ENCODE peak calls at places on chromosomes 6 and 20, in ten cellular contexts. One of them, this sample, is unnamed.

GRCh38 chr6:104957301-104958177 is 632 bp downstream of the LIN28B start:
- DNase-seq in dorsolateral prefrontal cortex: no peak
- DNase-seq in GM12865: no peak
- DNase-seq in ovary: no peak
- DNase-seq in sigmoid colon: no peak
- DNase-seq in endothelial cell: peak; percentile 45
- DNase-seq in GM13977: no peak
- DNase-seq in neural progenitor cell: peak; percentile 91
- DNase-seq in lung: no peak
- DNase-seq in tibial nerve: no peak
- DNase-seq in this sample: no peak

GRCh38 chr6:148887181-148887580 is 140.4 kb downstream of the UST start:
- DNase-seq in dorsolateral prefrontal cortex: no peak
- DNase-seq in GM12865: no peak
- DNase-seq in ovary: no peak
- DNase-seq in sigmoid colon: no peak
- DNase-seq in endothelial cell: no peak
- DNase-seq in GM13977: no peak
- DNase-seq in neural progenitor cell: peak; percentile 13
- DNase-seq in lung: no peak
- DNase-seq in tibial nerve: no peak
- DNase-seq in this sample: no peak

GRCh38 chr20:54290636-54291035 is 82.7 kb downstream of the PFDN4 start:
- DNase-seq in dorsolateral prefrontal cortex: no peak
- DNase-seq in GM12865: no peak
- DNase-seq in ovary: no peak
- DNase-seq in sigmoid colon: no peak
- DNase-seq in endothelial cell: no peak
- DNase-seq in GM13977: no peak
- DNase-seq in neural progenitor cell: no peak
- DNase-seq in lung: no peak
- DNase-seq in tibial nerve: no peak
- DNase-seq in this sample: no peak

GRCh38 chr20:20603339-20603990 is 109.0 kb downstream of the RALGAPA2 start:
- DNase-seq in dorsolateral prefrontal cortex: no peak
- DNase-seq in GM12865: peak; percentile 92
- DNase-seq in ovary: no peak
- DNase-seq in sigmoid colon: no peak
- DNase-seq in endothelial cell: no peak
- DNase-seq in GM13977: peak; percentile 79
- DNase-seq in neural progenitor cell: no peak
- DNase-seq in lung: no peak
- DNase-seq in tibial nerve: no peak
- DNase-seq in this sample: no peak

GRCh38 chr20:33159713-33160112 is 8.2 kb upstream of the BPIFA2 start:
- DNase-seq in dorsolateral prefrontal cortex: no peak
- DNase-seq in GM12865: no peak
- DNase-seq in ovary: no peak
- DNase-seq in sigmoid colon: no peak
- DNase-seq in endothelial cell: no peak
- DNase-seq in GM13977: no peak
- DNase-seq in neural progenitor cell: no peak
- DNase-seq in lung: no peak
- DNase-seq in tibial nerve: no peak
- DNase-seq in this sample: no peak

GRCh38 chr20:39810269-39810668 is 848.1 kb downstream of the DHX35 start:
- DNase-seq in dorsolateral prefrontal cortex: peak; percentile 17
- DNase-seq in GM12865: no peak
- DNase-seq in ovary: no peak
- DNase-seq in sigmoid colon: no peak
- DNase-seq in endothelial cell: no peak
- DNase-seq in GM13977: no peak
- DNase-seq in neural progenitor cell: no peak
- DNase-seq in lung: no peak
- DNase-seq in tibial nerve: no peak
- DNase-seq in this sample: no peak

GRCh38 chr6:153231048-153231635 is 100.1 kb upstream of the RGS17 start:
- DNase-seq in dorsolateral prefrontal cortex: peak; percentile 75
- DNase-seq in GM12865: peak; percentile 48
- DNase-seq in ovary: no peak
- DNase-seq in sigmoid colon: no peak
- DNase-seq in endothelial cell: peak; percentile 83
- DNase-seq in GM13977: peak; percentile 4
- DNase-seq in neural progenitor cell: peak; percentile 79
- DNase-seq in lung: peak; percentile 47
- DNase-seq in tibial nerve: peak; percentile 35
- DNase-seq in this sample: no peak

GRCh38 chr6:75128881-75129570 is 76.8 kb downstream of the COL12A1 start:
- DNase-seq in dorsolateral prefrontal cortex: no peak
- DNase-seq in GM12865: no peak
- DNase-seq in ovary: no peak
- DNase-seq in sigmoid colon: no peak
- DNase-seq in endothelial cell: no peak
- DNase-seq in GM13977: no peak
- DNase-seq in neural progenitor cell: no peak
- DNase-seq in lung: no peak
- DNase-seq in tibial nerve: no peak
- DNase-seq in this sample: no peak

GRCh38 chr6:6466967-6467761 is 121.4 kb upstream of the LY86 start:
- DNase-seq in dorsolateral prefrontal cortex: no peak
- DNase-seq in GM12865: no peak
- DNase-seq in ovary: no peak
- DNase-seq in sigmoid colon: no peak
- DNase-seq in endothelial cell: no peak
- DNase-seq in GM13977: no peak
- DNase-seq in neural progenitor cell: no peak
- DNase-seq in lung: no peak
- DNase-seq in tibial nerve: no peak
- DNase-seq in this sample: no peak

GRCh38 chr6:16871047-16871446 is 109.8 kb upstream of the ATXN1 start:
- DNase-seq in dorsolateral prefrontal cortex: no peak
- DNase-seq in GM12865: no peak
- DNase-seq in ovary: no peak
- DNase-seq in sigmoid colon: no peak
- DNase-seq in endothelial cell: no peak
- DNase-seq in GM13977: no peak
- DNase-seq in neural progenitor cell: no peak
- DNase-seq in lung: no peak
- DNase-seq in tibial nerve: no peak
- DNase-seq in this sample: no peak

GRCh38 chr6:16876201-16876600 is 114.9 kb upstream of the ATXN1 start:
- DNase-seq in dorsolateral prefrontal cortex: no peak
- DNase-seq in GM12865: no peak
- DNase-seq in ovary: no peak
- DNase-seq in sigmoid colon: no peak
- DNase-seq in endothelial cell: no peak
- DNase-seq in GM13977: no peak
- DNase-seq in neural progenitor cell: no peak
- DNase-seq in lung: no peak
- DNase-seq in tibial nerve: no peak
- DNase-seq in this sample: no peak

GRCh38 chr6:16868968-16869367 is 107.7 kb upstream of the ATXN1 start:
- DNase-seq in dorsolateral prefrontal cortex: no peak
- DNase-seq in GM12865: no peak
- DNase-seq in ovary: no peak
- DNase-seq in sigmoid colon: no peak
- DNase-seq in endothelial cell: no peak
- DNase-seq in GM13977: no peak
- DNase-seq in neural progenitor cell: no peak
- DNase-seq in lung: no peak
- DNase-seq in tibial nerve: no peak
- DNase-seq in this sample: no peak

GRCh38 chr6:16873698-16874097 is 112.4 kb upstream of the ATXN1 start:
- DNase-seq in dorsolateral prefrontal cortex: no peak
- DNase-seq in GM12865: no peak
- DNase-seq in ovary: no peak
- DNase-seq in sigmoid colon: no peak
- DNase-seq in endothelial cell: no peak
- DNase-seq in GM13977: no peak
- DNase-seq in neural progenitor cell: no peak
- DNase-seq in lung: no peak
- DNase-seq in tibial nerve: no peak
- DNase-seq in this sample: no peak

GRCh38 chr6:16872543-16873230 is 111.4 kb upstream of the ATXN1 start:
- DNase-seq in dorsolateral prefrontal cortex: no peak
- DNase-seq in GM12865: peak; percentile 11
- DNase-seq in ovary: no peak
- DNase-seq in sigmoid colon: no peak
- DNase-seq in endothelial cell: no peak
- DNase-seq in GM13977: peak; percentile 11
- DNase-seq in neural progenitor cell: no peak
- DNase-seq in lung: no peak
- DNase-seq in tibial nerve: no peak
- DNase-seq in this sample: no peak
- TF ChIP-seq CTCF in dorsolateral prefrontal cortex: no peak
- TF ChIP-seq CTCF in GM12865: peak; percentile 3
- TF ChIP-seq CTCF in ovary: no peak
- TF ChIP-seq CTCF in sigmoid colon: no peak
- TF ChIP-seq CTCF in endothelial cell: no peak
- TF ChIP-seq CTCF in GM13977: peak; percentile 21
- TF ChIP-seq CTCF in neural progenitor cell: no peak
- TF ChIP-seq CTCF in lung: no peak
- TF ChIP-seq CTCF in tibial nerve: no peak
- TF ChIP-seq CTCF in this sample: no peak

GRCh38 chr20:258963-259362 is 1.4 kb downstream of the DEFB132 start:
- DNase-seq in dorsolateral prefrontal cortex: no peak
- DNase-seq in GM12865: peak; percentile 37
- DNase-seq in ovary: no peak
- DNase-seq in sigmoid colon: no peak
- DNase-seq in endothelial cell: no peak
- DNase-seq in GM13977: no peak
- DNase-seq in neural progenitor cell: no peak
- DNase-seq in lung: no peak
- DNase-seq in tibial nerve: no peak
- DNase-seq in this sample: no peak
- TF ChIP-seq CTCF in dorsolateral prefrontal cortex: peak; percentile 13
- TF ChIP-seq CTCF in GM12865: peak; percentile 17
- TF ChIP-seq CTCF in ovary: no peak
- TF ChIP-seq CTCF in sigmoid colon: no peak
- TF ChIP-seq CTCF in endothelial cell: no peak
- TF ChIP-seq CTCF in GM13977: peak; percentile 24
- TF ChIP-seq CTCF in neural progenitor cell: no peak
- TF ChIP-seq CTCF in lung: no peak
- TF ChIP-seq CTCF in tibial nerve: no peak
- TF ChIP-seq CTCF in this sample: no peak

GRCh38 chr6:14190596-14191224 is 73.1 kb downstream of the CD83 start:
- DNase-seq in dorsolateral prefrontal cortex: no peak
- DNase-seq in GM12865: no peak
- DNase-seq in ovary: no peak
- DNase-seq in sigmoid colon: no peak
- DNase-seq in endothelial cell: no peak
- DNase-seq in GM13977: no peak
- DNase-seq in neural progenitor cell: no peak
- DNase-seq in lung: no peak
- DNase-seq in tibial nerve: no peak
- DNase-seq in this sample: no peak

GRCh38 chr6:14193524-14193923 is 76.0 kb downstream of the CD83 start:
- DNase-seq in dorsolateral prefrontal cortex: no peak
- DNase-seq in GM12865: no peak
- DNase-seq in ovary: no peak
- DNase-seq in sigmoid colon: no peak
- DNase-seq in endothelial cell: no peak
- DNase-seq in GM13977: no peak
- DNase-seq in neural progenitor cell: no peak
- DNase-seq in lung: no peak
- DNase-seq in tibial nerve: no peak
- DNase-seq in this sample: no peak

GRCh38 chr6:14189122-14189521 is 71.5 kb downstream of the CD83 start:
- DNase-seq in dorsolateral prefrontal cortex: no peak
- DNase-seq in GM12865: no peak
- DNase-seq in ovary: no peak
- DNase-seq in sigmoid colon: no peak
- DNase-seq in endothelial cell: no peak
- DNase-seq in GM13977: no peak
- DNase-seq in neural progenitor cell: no peak
- DNase-seq in lung: no peak
- DNase-seq in tibial nerve: no peak
- DNase-seq in this sample: no peak

GRCh38 chr6:14194483-14194882 is 76.9 kb downstream of the CD83 start:
- DNase-seq in dorsolateral prefrontal cortex: no peak
- DNase-seq in GM12865: no peak
- DNase-seq in ovary: no peak
- DNase-seq in sigmoid colon: no peak
- DNase-seq in endothelial cell: no peak
- DNase-seq in GM13977: no peak
- DNase-seq in neural progenitor cell: peak; percentile 37
- DNase-seq in lung: no peak
- DNase-seq in tibial nerve: no peak
- DNase-seq in this sample: no peak

DNA sequence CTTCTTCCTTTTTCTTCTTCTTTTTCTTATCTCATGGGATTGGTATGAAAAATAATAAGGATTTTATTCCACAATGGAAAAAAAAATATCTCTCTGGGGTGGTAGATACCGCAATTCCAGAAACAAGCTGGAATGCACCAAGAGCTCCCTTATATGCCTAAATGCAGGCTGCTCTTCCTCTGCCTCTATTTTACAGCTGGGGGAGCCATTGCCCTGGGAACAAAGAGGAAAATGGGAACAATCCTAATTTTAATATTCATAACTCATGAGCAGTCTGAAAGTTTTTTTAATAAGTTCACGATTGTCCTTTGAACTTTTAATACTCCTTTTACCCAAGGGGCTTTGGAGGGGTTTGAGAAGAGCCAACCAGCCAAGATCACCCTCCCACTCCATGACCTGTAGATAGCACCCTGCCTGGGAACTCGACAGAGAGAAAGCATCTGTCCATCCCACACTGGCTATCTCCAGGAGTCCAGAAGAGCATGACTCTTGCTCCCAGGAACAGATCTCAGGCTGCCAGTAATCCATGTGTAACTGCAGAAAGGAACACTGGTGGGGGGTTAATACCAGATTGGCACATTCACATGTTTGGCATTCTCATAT is 74.7 kb downstream of the CD83 start:
- DNase-seq in dorsolateral prefrontal cortex: no peak
- DNase-seq in GM12865: no peak
- DNase-seq in ovary: no peak
- DNase-seq in sigmoid colon: no peak
- DNase-seq in endothelial cell: no peak
- DNase-seq in GM13977: no peak
- DNase-seq in neural progenitor cell: no peak
- DNase-seq in lung: no peak
- DNase-seq in tibial nerve: no peak
- DNase-seq in this sample: no peak
- TF ChIP-seq CTCF in dorsolateral prefrontal cortex: no peak
- TF ChIP-seq CTCF in GM12865: no peak
- TF ChIP-seq CTCF in ovary: no peak
- TF ChIP-seq CTCF in sigmoid colon: no peak
- TF ChIP-seq CTCF in endothelial cell: no peak
- TF ChIP-seq CTCF in GM13977: no peak
- TF ChIP-seq CTCF in neural progenitor cell: no peak
- TF ChIP-seq CTCF in lung: no peak
- TF ChIP-seq CTCF in tibial nerve: no peak
- TF ChIP-seq CTCF in this sample: no peak

DNA sequence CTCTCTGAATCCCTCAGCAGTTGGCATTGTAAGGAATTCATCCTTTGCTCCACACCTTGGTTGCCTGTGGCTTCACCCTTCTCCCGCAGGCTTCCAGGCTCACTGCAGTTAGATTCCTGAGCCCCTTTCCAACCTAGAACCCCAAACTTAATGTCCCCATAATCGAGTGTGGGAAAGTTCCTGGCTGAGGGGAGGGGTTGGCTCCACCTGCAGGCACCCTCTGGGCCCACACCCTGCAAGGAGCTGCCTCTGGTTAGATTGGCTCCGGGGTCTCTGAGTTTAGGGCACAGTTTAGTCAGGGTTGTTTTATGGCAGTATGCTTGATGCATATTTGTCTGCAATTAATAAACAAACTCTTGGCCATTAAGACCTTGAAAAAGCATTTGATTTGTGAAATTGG is 63.4 kb downstream of the MTHFD1L start:
- DNase-seq in dorsolateral prefrontal cortex: no peak
- DNase-seq in GM12865: peak; percentile 7
- DNase-seq in ovary: no peak
- DNase-seq in sigmoid colon: no peak
- DNase-seq in endothelial cell: no peak
- DNase-seq in GM13977: no peak
- DNase-seq in neural progenitor cell: peak; percentile 27
- DNase-seq in lung: no peak
- DNase-seq in tibial nerve: no peak
- DNase-seq in this sample: no peak
- TF ChIP-seq CTCF in dorsolateral prefrontal cortex: no peak
- TF ChIP-seq CTCF in GM12865: peak; percentile 39
- TF ChIP-seq CTCF in ovary: no peak
- TF ChIP-seq CTCF in sigmoid colon: no peak
- TF ChIP-seq CTCF in endothelial cell: no peak
- TF ChIP-seq CTCF in GM13977: peak; percentile 46
- TF ChIP-seq CTCF in neural progenitor cell: peak; percentile 53
- TF ChIP-seq CTCF in lung: no peak
- TF ChIP-seq CTCF in tibial nerve: no peak
- TF ChIP-seq CTCF in this sample: no peak